ENCODE peak calls at places on chromosomes 16 and 17, in six cellular contexts. M is Peyer's patch; T is T-helper 2 cell; I is C1 segment of cervical spinal cord; Q is stimulated activated effector memory CD8-positive, alpha-beta T cell treated with anti-CD3 and anti-CD28 coated beads, Interleukin-12 subunit alpha, Interleukin-12 subunit beta, amount 100 ng/mL, for 72 hours; F is stomach. E is an unnamed sample.

GRCh38 chr17:70604854-70605253 is 435.5 kb downstream of the KCNJ2 start:
- DNase-seq in F (no peak), I (no peak), T (no peak), Q (no peak), M (no peak), E (no peak)

GRCh38 chr16:86995456-86995855 is 321.7 kb downstream of the C16orf95 start:
- DNase-seq in F (no peak), Q (no peak), T (no peak), I (no peak), M (no peak), E (no peak)

GRCh38 chr16:10558746-10559641 is 21.4 kb downstream of the EMP2 start:
- DNase-seq in M (peak), F (peak), Q (no peak), I (peak), T (no peak), E (no peak)

GRCh38 chr17:81929253-81930141 is 2.0 kb upstream of the MAFG start:
- DNase-seq in F (no peak), M (no peak), Q (no peak), I (no peak), T (no peak), E (no peak)

GRCh38 chr17:15334266-15334665 is 7.1 kb downstream of the TEKT3 start:
- DNase-seq in Q (no peak), F (no peak), I (no peak), M (no peak), T (no peak), E (no peak)

GRCh38 chr17:8922451-8922850 is 43.1 kb downstream of the PIK3R5 start:
- DNase-seq in Q (no peak), I (no peak), F (no peak), T (no peak), M (no peak), E (no peak)

GRCh38 chr17:81143717-81144422 is 21.4 kb upstream of the PVALEF start:
- DNase-seq in T (no peak), I (no peak), M (no peak), Q (no peak), F (no peak), E (no peak)

GRCh38 chr16:14011846-14012245 is 59.3 kb upstream of the MRTFB start:
- DNase-seq in M (no peak), I (no peak), F (no peak), Q (no peak), T (no peak), E (no peak)

GRCh38 chr16:48003226-48003907 is 152.4 kb downstream of the ABCC12 start:
- DNase-seq in M (no peak), Q (no peak), F (no peak), I (no peak), T (no peak), E (no peak)

GRCh38 chr16:66687906-66688625 is 8.5 kb downstream of the CMTM4 start:
- DNase-seq in I (no peak), M (peak), Q (no peak), F (no peak), T (no peak), E (no peak)

GRCh38 chr16:49980166-49980565 is 44.9 kb upstream of the CNEP1R1 start:
- DNase-seq in M (no peak), T (no peak), Q (no peak), I (no peak), F (no peak), E (no peak)

GRCh38 chr17:34251186-34251585 is 3.9 kb upstream of the CCL2 start:
- DNase-seq in T (no peak), Q (no peak), I (no peak), F (no peak), M (no peak), E (no peak)

GRCh38 chr16:48745541-48745940 is 135.6 kb upstream of the N4BP1 start:
- DNase-seq in M (no peak), Q (no peak), F (no peak), T (no peak), I (no peak), E (no peak)

GRCh38 chr17:49165143-49165542 is 32.6 kb downstream of the B4GALNT2 start:
- DNase-seq in T (no peak), Q (no peak), F (no peak), I (no peak), M (no peak), E (no peak)

GRCh38 chr16:1019234-1019933 is 37.8 kb downstream of the SOX8 start:
- DNase-seq in F (no peak), I (peak), Q (no peak), M (no peak), T (no peak), E (peak)

GRCh38 chr17:7421186-7421585 is 1.1 kb downstream of the SPEM1 start:
- DNase-seq in I (no peak), T (no peak), F (no peak), M (no peak), Q (no peak), E (no peak)

GRCh38 chr16:14284930-14285541 is 213.9 kb downstream of the MRTFB start:
- DNase-seq in M (no peak), F (peak), I (no peak), T (peak), Q (no peak), E (peak)

GRCh38 chr17:33509331-33509730 is 216.2 kb upstream of the ASIC2 start:
- DNase-seq in Q (no peak), M (no peak), I (no peak), T (no peak), F (no peak), E (no peak)

GRCh38 chr17:81329927-81330883 is 35.1 kb upstream of the SLC38A10 start:
- DNase-seq in T (no peak), I (no peak), Q (no peak), F (no peak), M (peak), E (peak)